ENCODE peak calls at places on chromosomes 5 and 9, in six cellular contexts. R, S, T, A, J and Z are unnamed samples.

GRCh38 chr5:142845954-142846398 is 75.8 kb downstream of the ARHGAP26 start:
- DNase-seq in R (no peak), J (no peak), A (no peak), S (no peak), T (no peak), Z (no peak)

GRCh38 chr9:108081112-108081511 is 591.5 kb upstream of the KLF4 start:
- DNase-seq in J (no peak), S (no peak), T (no peak), R (no peak), A (no peak), Z (no peak)

GRCh38 chr9:12955510-12956163 is 180.8 kb downstream of the LURAP1L start:
- DNase-seq in J (no peak), S (no peak), T (no peak), A (no peak), R (no peak), Z (no peak)

GRCh38 chr5:153153086-153153485 is 337.4 kb upstream of the GRIA1 start:
- DNase-seq in A (no peak), R (no peak), T (no peak), S (no peak), J (no peak), Z (no peak)

GRCh38 chr5:53211799-53212198 is 102.2 kb upstream of the MOCS2 start:
- DNase-seq in J (no peak), S (no peak), A (no peak), T (no peak), R (peak), Z (no peak)

GRCh38 chr5:3220638-3221288 is 374.9 kb upstream of the IRX1 start:
- DNase-seq in S (no peak), A (no peak), R (no peak), J (no peak), T (peak), Z (no peak)

GRCh38 chr9:90921104-90921503 is 119.5 kb downstream of the SYK start:
- DNase-seq in A (no peak), T (peak), S (peak), J (peak), R (no peak), Z (no peak)

GRCh38 chr5:98638111-98638510 is 135.4 kb upstream of the RGMB start:
- DNase-seq in A (no peak), J (no peak), R (no peak), S (no peak), T (no peak), Z (no peak)

GRCh38 chr5:2276101-2276500 is 393.4 kb upstream of the IRX4 start:
- DNase-seq in A (no peak), S (no peak), T (no peak), J (no peak), R (no peak), Z (no peak)

GRCh38 chr5:135253601-135254165 is 145.3 kb downstream of the MACROH2A1 start:
- DNase-seq in J (no peak), S (no peak), A (no peak), R (no peak), T (no peak), Z (no peak)

GRCh38 chr9:138073408-138073807 is 195.8 kb downstream of the CACNA1B start:
- DNase-seq in T (no peak), R (no peak), S (peak), A (no peak), J (no peak), Z (no peak)

GRCh38 chr5:147190236-147190815 is 44.5 kb upstream of the STK32A start:
- DNase-seq in R (no peak), T (no peak), A (no peak), J (no peak), S (no peak), Z (no peak)

GRCh38 chr9:20363233-20363632 is 259.1 kb downstream of the MLLT3 start:
- DNase-seq in T (no peak), J (no peak), S (no peak), A (no peak), R (no peak), Z (no peak)

GRCh38 chr5:27476356-27476988 is 438.1 kb upstream of the CDH9 start:
- DNase-seq in S (no peak), T (no peak), J (no peak), R (no peak), A (no peak), Z (no peak)

GRCh38 chr9:36835271-36835996 is 198.6 kb downstream of the PAX5 start:
- DNase-seq in S (no peak), R (no peak), A (no peak), J (no peak), T (no peak), Z (no peak)

GRCh38 chr9:124450931-124451661 is 845 bp downstream of the ADGRD2 start:
- DNase-seq in R (no peak), S (no peak), A (no peak), T (no peak), J (no peak), Z (no peak)

GRCh38 chr5:102450313-102450990 is 48.3 kb downstream of the SLCO6A1 start:
- DNase-seq in S (peak), A (peak), R (no peak), J (no peak), T (no peak), Z (no peak)

GRCh38 chr5:58871648-58872242 is 288.9 kb downstream of the RAB3C start:
- DNase-seq in S (peak), T (no peak), J (no peak), R (peak), A (no peak), Z (peak)

GRCh38 chr5:100872409-100873190 is 30.5 kb downstream of the ST8SIA4 start:
- DNase-seq in A (no peak), J (no peak), R (no peak), T (no peak), S (no peak), Z (no peak)

GRCh38 chr9:137168907-137169763 is 716 bp downstream of the LRRC26 start:
- DNase-seq in S (peak), A (no peak), R (peak), J (peak), T (no peak), Z (peak)

GRCh38 chr5:153463806-153464205 is 26.7 kb upstream of the GRIA1 start:
- DNase-seq in S (no peak), A (no peak), R (peak), T (no peak), J (no peak), Z (no peak)

GRCh38 chr9:137451976-137452760 is 7.0 kb downstream of the NSMF start:
- DNase-seq in R (no peak), A (peak), J (peak), S (no peak), T (no peak), Z (no peak)

GRCh38 chr5:136699661-136700060 is 334.3 kb upstream of the TRPC7 start:
- DNase-seq in A (no peak), J (no peak), R (no peak), T (no peak), S (no peak), Z (no peak)

GRCh38 chr9:134411451-134412297 is 85.4 kb downstream of the RXRA start:
- DNase-seq in R (no peak), A (no peak), J (no peak), T (peak), S (peak), Z (no peak)

GRCh38 chr9:17735859-17736258 is 157.0 kb downstream of the SH3GL2 start:
- DNase-seq in S (no peak), T (no peak), R (no peak), J (no peak), A (no peak), Z (no peak)

GRCh38 chr5:141915881-141916336 is 7.8 kb upstream of the DELE1 start:
- DNase-seq in T (no peak), R (no peak), A (no peak), J (peak), S (no peak), Z (no peak)

GRCh38 chr5:101278011-101278687 is 375.1 kb upstream of the ST8SIA4 start:
- DNase-seq in J (no peak), S (no peak), A (no peak), T (no peak), R (peak), Z (no peak)

GRCh38 chr9:135098400-135099105 is 11.1 kb downstream of the OLFM1 start:
- DNase-seq in R (no peak), J (no peak), S (peak), A (peak), T (no peak), Z (peak)

GRCh38 chr9:29564564-29564963 is 1991.3 kb upstream of the C9orf72 start:
- DNase-seq in T (no peak), J (no peak), S (no peak), R (no peak), A (no peak), Z (no peak)

GRCh38 chr9:102796244-102796643 is 198.9 kb upstream of the CYLC2 start:
- DNase-seq in R (no peak), A (no peak), T (no peak), S (no peak), J (no peak), Z (no peak)

GRCh38 chr5:82859439-82860140 is 217.6 kb downstream of the TMEM167A start:
- DNase-seq in T (no peak), A (no peak), S (no peak), R (no peak), J (no peak), Z (no peak)

GRCh38 chr5:93430673-93431192 is 150.3 kb downstream of the NR2F1-AS1 start:
- DNase-seq in S (no peak), T (no peak), R (no peak), J (no peak), A (no peak), Z (no peak)

GRCh38 chr5:170266570-170267379 is 30.8 kb downstream of the LCP2 start:
- DNase-seq in J (no peak), S (peak), T (no peak), R (no peak), A (no peak), Z (no peak)

GRCh38 chr5:90386099-90386710 is 23.4 kb downstream of the CETN3 start:
- DNase-seq in A (no peak), S (no peak), T (no peak), J (no peak), R (peak), Z (peak)

GRCh38 chr5:31531888-31532710 is at the start of the genes C5orf22 and DROSHA:
- DNase-seq in T (peak), R (peak), A (peak), J (peak), S (peak), Z (peak)
- TF ChIP-seq POLR2A in T (peak), R (no peak), A (no peak), J (peak), S (no peak), Z (peak)

GRCh38 chr5:882253-883185 is 10.1 kb downstream of the BRD9 start:
- DNase-seq in A (no peak), J (no peak), S (no peak), R (no peak), T (no peak), Z (no peak)
- TF ChIP-seq POLR2A in A (no peak), J (no peak), S (no peak), R (no peak), T (no peak), Z (no peak)

GRCh38 chr9:130835441-130836298 is 616 bp downstream of the ABL1 start:
- DNase-seq in R (peak), T (peak), J (peak), S (peak), A (peak), Z (peak)

GRCh38 chr9:130837644-130838043 is 2.6 kb downstream of the ABL1 start:
- DNase-seq in R (no peak), T (no peak), A (no peak), S (no peak), J (no peak), Z (no peak)

GRCh38 chr9:130833324-130833990 is 1.6 kb upstream of the ABL1 start:
- DNase-seq in S (no peak), T (no peak), J (no peak), R (peak), A (no peak), Z (no peak)

GRCh38 chr9:130837002-130837511 is 2.0 kb downstream of the ABL1 start:
- DNase-seq in A (no peak), J (no peak), S (no peak), T (no peak), R (peak), Z (no peak)

GRCh38 chr9:130834371-130835311 is at the start of gene ABL1:
- DNase-seq in R (peak), S (peak), J (peak), T (peak), A (peak), Z (peak)
- TF ChIP-seq POLR2A in R (peak), S (no peak), J (peak), T (peak), A (no peak), Z (peak)

GRCh38 chr5:76809141-76809540 is 9.7 kb upstream of the F2RL1 start:
- DNase-seq in S (no peak), R (no peak), T (no peak), J (no peak), A (no peak), Z (no peak)

GRCh38 chr5:76811214-76811613 is 7.6 kb upstream of the F2RL1 start:
- DNase-seq in A (no peak), R (peak), T (no peak), S (no peak), J (no peak), Z (no peak)

GRCh38 chr5:76810236-76810635 is 8.6 kb upstream of the F2RL1 start:
- DNase-seq in A (no peak), J (no peak), T (no peak), R (no peak), S (no peak), Z (no peak)

GRCh38 chr5:76807296-76807695 is 11.5 kb upstream of the F2RL1 start:
- DNase-seq in S (no peak), R (peak), J (no peak), T (no peak), A (no peak), Z (no peak)

DNA sequence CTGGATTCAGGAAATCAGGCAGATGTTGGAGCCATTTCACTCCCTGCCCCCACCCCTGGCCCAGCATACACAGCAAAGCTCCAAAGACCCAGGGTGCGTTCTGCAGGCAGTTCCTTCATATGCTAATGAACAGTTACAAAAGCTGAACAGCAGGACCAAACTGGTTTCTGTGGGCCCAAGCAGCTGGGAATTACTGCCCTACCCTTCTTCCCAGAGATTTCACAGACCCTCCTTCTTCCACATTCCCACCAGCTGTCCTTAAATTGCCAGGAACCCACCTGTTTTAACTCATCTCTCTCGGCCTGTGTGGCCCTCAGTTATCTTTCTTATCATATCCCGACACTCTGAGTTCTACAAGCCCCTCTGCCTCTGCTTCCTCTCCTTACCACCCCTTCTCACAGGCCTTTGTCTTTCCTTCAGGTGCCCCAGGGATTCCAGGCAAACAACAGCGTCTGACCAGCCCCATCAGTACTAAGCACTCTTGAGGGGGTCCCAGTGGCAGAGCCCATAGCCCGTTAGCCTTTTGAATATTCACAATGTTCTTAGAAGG is 10.6 kb upstream of the F2RL1 start:
- DNase-seq in A (no peak), S (no peak), T (no peak), J (no peak), R (no peak), Z (no peak)
- TF ChIP-seq POLR2A in A (no peak), S (no peak), T (no peak), J (no peak), R (no peak), Z (no peak)

DNA sequence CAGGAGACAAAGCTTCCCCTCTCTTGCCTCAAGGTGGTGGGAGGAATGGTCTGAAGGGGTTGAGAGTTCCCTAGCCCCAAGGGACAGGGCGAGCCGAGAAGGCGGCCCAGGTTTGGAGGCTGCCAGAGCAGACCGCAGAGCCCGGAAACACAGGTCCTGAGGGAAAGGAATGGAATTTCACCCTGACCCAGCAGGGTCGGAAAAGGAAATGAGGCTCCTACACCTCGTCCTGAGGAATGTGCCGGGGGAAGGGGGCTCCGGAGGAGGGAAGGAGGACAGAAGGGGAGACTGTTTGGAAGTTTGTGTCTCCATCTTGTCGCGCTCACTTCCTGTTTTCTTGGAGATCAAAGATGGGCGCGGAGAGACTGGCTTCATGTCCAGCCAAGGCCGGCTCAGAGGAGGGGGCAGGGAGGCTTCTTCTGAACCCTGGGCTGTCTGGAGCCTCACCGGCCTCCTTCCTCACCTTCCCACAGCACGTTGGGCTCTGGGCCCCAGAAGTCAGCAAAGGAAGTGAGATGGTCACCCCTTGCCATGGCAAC is 9.6 kb downstream of the ENG start:
- DNase-seq in S (no peak), R (no peak), A (no peak), J (no peak), T (peak), Z (no peak)
- TF ChIP-seq POLR2A in S (no peak), R (no peak), A (no peak), J (no peak), T (no peak), Z (no peak)

DNA sequence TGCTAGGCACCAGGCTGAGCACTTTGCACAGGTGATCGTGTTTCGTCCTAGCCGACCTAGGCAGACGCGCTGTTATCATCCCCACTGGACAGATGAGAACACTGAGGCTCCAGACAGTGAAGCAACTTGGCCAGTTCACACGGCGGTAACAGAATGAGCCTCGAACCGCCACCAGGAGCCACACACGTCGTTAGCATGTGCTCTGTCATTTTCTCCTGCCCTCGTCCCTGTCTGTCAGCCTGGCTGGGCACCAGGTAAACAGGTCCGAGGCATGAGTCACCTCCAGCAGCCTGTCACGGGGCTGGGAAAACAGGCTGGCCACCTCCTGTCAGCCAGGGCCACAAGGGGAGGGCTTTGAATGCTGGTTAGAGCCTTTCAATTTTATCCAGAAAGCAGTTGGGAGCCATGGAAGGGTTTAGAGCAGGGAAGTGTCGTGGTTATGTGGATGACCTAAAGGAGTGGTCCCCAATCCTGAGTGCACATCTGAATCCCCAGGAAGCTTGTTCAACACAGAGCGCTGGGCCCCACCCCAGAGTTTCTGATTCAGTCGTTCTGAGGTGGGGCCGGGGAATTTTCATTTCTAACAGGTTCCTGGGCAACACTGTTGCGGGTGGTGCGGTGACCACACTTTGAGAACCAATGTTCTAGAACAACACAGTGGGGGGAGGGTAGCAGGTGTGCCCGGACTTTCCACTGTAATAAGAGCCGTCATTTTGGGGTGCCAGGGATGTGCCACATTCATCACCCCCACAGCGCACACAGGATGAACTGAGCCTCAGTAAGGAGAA is 39.5 kb downstream of the DUSP1 start:
- DNase-seq in A (no peak), T (no peak), R (no peak), J (no peak), S (no peak), Z (no peak)
- TF ChIP-seq POLR2A in A (no peak), T (no peak), R (no peak), J (no peak), S (no peak), Z (no peak)

GRCh38 chr5:133240425-133241091 is 188.7 kb downstream of the HSPA4 start:
- DNase-seq in J (no peak), R (peak), T (no peak), A (no peak), S (peak), Z (peak)
- TF ChIP-seq POLR2A in J (no peak), R (no peak), T (no peak), A (no peak), S (no peak), Z (peak)

GRCh38 chr9:121173501-121173900 is 28.2 kb downstream of the RAB14 start:
- DNase-seq in T (no peak), S (no peak), J (no peak), R (peak), A (no peak), Z (no peak)
- TF ChIP-seq POLR2A in T (no peak), S (no peak), J (no peak), R (no peak), A (no peak), Z (no peak)